ENCODE peak calls at places on chromosomes 3 and 15, in five cellular contexts. D is mucosa of descending colon, E is astrocyte of the spinal cord, I is A549, B is GM13977. W is an unnamed sample.
A peak's percentile ranks its signal among the peaks of the same experiment; 100 is the strongest.

GRCh38 chr15:64430000-64430735 is 30.2 kb upstream of the ZNF609 start:
- DNase-seq in D (no peak), E (peak; percentile 95), I (no peak), B (peak; percentile 19), W (peak; percentile 93)

GRCh38 chr15:63439536-63440264 is 58.1 kb upstream of the CA12 start:
- DNase-seq in D (no peak), E (peak; percentile 7), I (no peak), B (no peak), W (no peak)

GRCh38 chr3:157459706-157460105 is 23.1 kb downstream of the PTX3 start:
- DNase-seq in D (no peak), E (no peak), I (no peak), B (no peak), W (no peak)

GRCh38 chr3:179852117-179852886 is 184.4 kb downstream of the PEX5L start:
- DNase-seq in D (no peak), E (peak; percentile 73), I (no peak), B (peak; percentile 52), W (peak; percentile 4)

GRCh38 chr15:74878273-74878672 is 5.1 kb upstream of the SCAMP2 start:
- DNase-seq in D (no peak), E (no peak), I (no peak), B (no peak), W (no peak)

GRCh38 chr3:36804295-36805055 is 40.1 kb upstream of the DCLK3 start:
- DNase-seq in D (no peak), E (no peak), I (no peak), B (no peak), W (no peak)

GRCh38 chr3:98824256-98824655 is 61.1 kb downstream of the ST3GAL6 start:
- DNase-seq in D (no peak), E (no peak), I (no peak), B (no peak), W (no peak)

GRCh38 chr3:3192481-3192764 is 12.9 kb upstream of the CRBN start:
- DNase-seq in D (no peak), E (no peak), I (no peak), B (no peak), W (no peak)

GRCh38 chr3:14290631-14291385 is 111.6 kb upstream of the SLC6A6 start:
- DNase-seq in D (no peak), E (no peak), I (no peak), B (no peak), W (no peak)

GRCh38 chr3:159854500-159855124 is 134.0 kb upstream of the IL12A start:
- DNase-seq in D (no peak), E (peak; percentile 94), I (peak; percentile 42), B (no peak), W (peak; percentile 87)

GRCh38 chr3:45760878-45761711 is 35.2 kb downstream of the SLC6A20 start:
- DNase-seq in D (no peak), E (peak; percentile 52), I (peak; percentile 71), B (peak; percentile 87), W (peak; percentile 75)

GRCh38 chr3:42012935-42013651 is 51.2 kb upstream of the ULK4 start:
- DNase-seq in D (peak; percentile 91), E (peak; percentile 53), I (peak; percentile 56), B (peak; percentile 94), W (peak; percentile 55)

GRCh38 chr3:99250821-99251355 is 349.4 kb upstream of the DCBLD2 start:
- DNase-seq in D (no peak), E (peak; percentile 59), I (no peak), B (no peak), W (peak; percentile 64)

GRCh38 chr3:73056365-73057150 is 4.9 kb upstream of the EBLN2 start:
- DNase-seq in D (no peak), E (peak; percentile 64), I (peak; percentile 12), B (peak; percentile 26), W (peak; percentile 71)

GRCh38 chr3:71514621-71515020 is 68.9 kb downstream of the FOXP1 start:
- DNase-seq in D (no peak), E (no peak), I (no peak), B (no peak), W (no peak)

GRCh38 chr3:29176501-29176900 is 104.4 kb upstream of the RBMS3 start:
- DNase-seq in D (no peak), E (no peak), I (no peak), B (no peak), W (no peak)

GRCh38 chr3:120567370-120568197 is 28.6 kb upstream of the NDUFB4 start:
- DNase-seq in D (no peak), E (peak; percentile 69), I (no peak), B (no peak), W (peak; percentile 47)

GRCh38 chr15:63701365-63701764 is 104.2 kb downstream of the FBXL22 start:
- DNase-seq in D (no peak), E (no peak), I (no peak), B (no peak), W (no peak)

GRCh38 chr3:69764861-69765260 is 25.6 kb downstream of the MITF start:
- DNase-seq in D (no peak), E (no peak), I (no peak), B (no peak), W (peak; percentile 77)

GRCh38 chr15:45112143-45112591 is 1.8 kb downstream of the DUOX2 start:
- DNase-seq in D (no peak), E (no peak), I (no peak), B (no peak), W (no peak)

GRCh38 chr3:57544181-57545125 is at the start of gene DNAH12:
- DNase-seq in D (peak; percentile 65), E (peak; percentile 56), I (peak; percentile 8), B (no peak), W (no peak)

GRCh38 chr3:58487140-58487886 is 4.6 kb upstream of the KCTD6 start:
- DNase-seq in D (peak; percentile 51), E (peak; percentile 56), I (no peak), B (no peak), W (peak; percentile 33)

GRCh38 chr3:85254738-85255137 is 295.9 kb downstream of the CADM2 start:
- DNase-seq in D (no peak), E (peak; percentile 10), I (no peak), B (no peak), W (no peak)

GRCh38 chr3:49756036-49756435 is 30.3 kb downstream of the IP6K1 start:
- DNase-seq in D (no peak), E (no peak), I (no peak), B (no peak), W (no peak)

GRCh38 chr15:80695099-80695910 is at the start of gene ABHD17C:
- DNase-seq in D (peak; percentile 81), E (peak; percentile 58), I (peak; percentile 60), B (peak; percentile 89), W (peak; percentile 61)

GRCh38 chr3:114878119-114878839 is 268.8 kb downstream of the ZBTB20 start:
- DNase-seq in D (no peak), E (peak; percentile 51), I (no peak), B (no peak), W (peak; percentile 43)

GRCh38 chr15:23013681-23014080 is 25.7 kb downstream of the TUBGCP5 start:
- DNase-seq in D (no peak), E (no peak), I (no peak), B (no peak), W (no peak)

GRCh38 chr3:148950806-148951205 is 40.5 kb upstream of the GYG1 start:
- DNase-seq in D (no peak), E (peak; percentile 7), I (no peak), B (no peak), W (peak; percentile 16)
- TF ChIP-seq CTCF in D (no peak), E (peak; percentile 36), I (no peak), B (peak; percentile 41), W (peak; percentile 31)

DNA sequence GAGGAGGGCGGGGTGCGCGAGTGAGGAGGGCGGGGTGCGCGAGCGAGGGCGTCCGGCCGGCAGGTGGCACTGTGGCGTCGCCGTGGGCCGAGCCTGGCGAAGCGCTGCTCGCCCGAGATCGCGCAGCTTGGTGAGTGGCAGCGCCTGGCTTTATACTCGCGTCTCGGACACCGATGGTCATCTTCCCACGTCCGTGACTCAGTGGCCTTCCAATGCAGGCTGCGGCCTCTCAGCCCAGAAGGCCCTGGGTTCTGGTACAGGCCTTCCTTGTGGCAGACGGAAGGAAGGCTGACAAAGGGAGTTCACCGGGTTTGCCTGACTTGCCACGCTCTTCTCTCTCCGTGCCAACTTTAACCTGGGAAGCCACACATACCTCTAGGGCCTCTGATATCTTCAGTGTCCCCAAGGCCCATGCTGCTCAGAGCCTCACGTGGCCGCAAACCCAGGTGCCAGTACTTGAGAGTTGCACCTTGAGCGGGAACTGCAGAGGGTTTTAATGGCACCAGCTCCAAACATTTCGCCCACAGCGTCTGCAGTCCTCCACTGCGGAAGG is 195.3 kb upstream of the LYSMD4 start:
- DNase-seq in D (peak; percentile 89), E (peak; percentile 75), I (peak; percentile 69), B (peak; percentile 86), W (peak; percentile 73)
- TF ChIP-seq CTCF in D (peak; percentile 61), E (peak; percentile 52), I (peak; percentile 64), B (peak; percentile 85), W (peak; percentile 50)

GRCh38 chr15:28991236-28992171 is 105.7 kb downstream of the APBA2 start:
- DNase-seq in D (no peak), E (no peak), I (no peak), B (no peak), W (no peak)

GRCh38 chr15:28990390-28990789 is 104.6 kb downstream of the APBA2 start:
- DNase-seq in D (no peak), E (no peak), I (no peak), B (no peak), W (no peak)

GRCh38 chr15:28989896-28990295 is 104.1 kb downstream of the APBA2 start:
- DNase-seq in D (no peak), E (no peak), I (no peak), B (no peak), W (no peak)

GRCh38 chr15:28987337-28987736 is 101.6 kb downstream of the APBA2 start:
- DNase-seq in D (no peak), E (no peak), I (no peak), B (no peak), W (no peak)

DNA sequence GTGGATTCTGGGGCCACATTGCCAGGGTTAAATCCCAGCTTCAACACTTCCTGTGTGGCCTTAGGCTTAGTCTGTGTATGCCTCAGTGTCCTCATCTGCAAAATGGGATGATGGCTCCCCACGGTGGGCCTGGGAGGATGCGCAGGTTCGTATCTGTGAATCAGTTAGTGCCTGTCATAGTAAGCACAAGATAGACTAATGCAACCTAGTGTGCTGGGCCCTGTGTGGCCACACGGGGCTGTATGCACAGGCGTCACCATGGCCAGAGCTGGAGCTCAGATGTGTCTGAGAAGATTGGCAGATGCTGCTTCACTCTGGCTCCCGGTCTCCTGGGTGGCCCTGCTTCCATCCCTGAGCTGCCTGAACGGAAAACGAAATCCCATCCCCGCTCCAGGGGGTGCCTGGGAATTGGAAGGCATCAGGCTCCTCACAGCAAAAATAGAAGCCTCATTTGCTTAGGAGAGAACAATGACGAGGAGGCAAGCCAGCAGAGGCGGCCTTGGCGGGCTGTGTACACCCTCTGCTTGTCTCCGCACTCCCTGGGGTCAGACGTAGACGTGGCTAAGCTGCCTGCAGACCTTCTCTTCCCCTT is 103.6 kb downstream of the APBA2 start:
- DNase-seq in D (no peak), E (no peak), I (no peak), B (no peak), W (no peak)
- TF ChIP-seq CTCF in D (no peak), E (peak; percentile 33), I (no peak), B (no peak), W (no peak)

GRCh38 chr3:127630811-127631714 is 2.1 kb downstream of the PODXL2 start:
- DNase-seq in D (no peak), E (no peak), I (no peak), B (no peak), W (no peak)

GRCh38 chr3:127629462-127630403 is 748 bp downstream of the PODXL2 start:
- DNase-seq in D (no peak), E (no peak), I (no peak), B (no peak), W (no peak)

GRCh38 chr3:127632035-127632434 is 3.0 kb downstream of the PODXL2 start:
- DNase-seq in D (no peak), E (no peak), I (no peak), B (no peak), W (no peak)

GRCh38 chr3:127628426-127628787 is 578 bp upstream of the PODXL2 start:
- DNase-seq in D (no peak), E (no peak), I (no peak), B (no peak), W (no peak)

GRCh38 chr3:127628788-127629456 is at the start of gene PODXL2:
- DNase-seq in D (no peak), E (peak; percentile 40), I (peak; percentile 56), B (peak; percentile 87), W (peak; percentile 69)
- TF ChIP-seq CTCF in D (no peak), E (no peak), I (no peak), B (no peak), W (no peak)